ENCODE peak calls at places on chromosomes 4 and X, in four cellular contexts. Y is M059J, N is tibial nerve, T is ecto neural progenitor cell. D is an unnamed sample.

GRCh38 chr4:99144070-99144469 is at the start of gene ADH4:
- DNase-seq in Y (no peak), N (no peak), T (no peak), D (no peak)

GRCh38 chrX:18885317-18886004 is 98.5 kb downstream of the PHKA2 start:
- DNase-seq in Y (peak; percentile 20), N (no peak), T (no peak), D (no peak)

GRCh38 chrX:47662144-47662657 is 3.2 kb upstream of the UXT start:
- DNase-seq in Y (peak; percentile 82), N (no peak), T (no peak), D (no peak)

GRCh38 chr4:113840850-113841249 is 79.3 kb upstream of the CAMK2D start:
- DNase-seq in Y (no peak), N (no peak), T (no peak), D (no peak)

GRCh38 chrX:103413981-103414380 is 37.6 kb downstream of the BEX3 start:
- DNase-seq in Y (no peak), N (no peak), T (no peak), D (no peak)

GRCh38 chr4:7987148-7987989 is 47.7 kb upstream of the AFAP1 start:
- DNase-seq in Y (peak; percentile 66), N (peak; percentile 64), T (peak; percentile 83), D (peak; percentile 83)

GRCh38 chr4:177367336-177367735 is 57.7 kb downstream of the NEIL3 start:
- DNase-seq in Y (peak; percentile 11), N (no peak), T (no peak), D (no peak)

GRCh38 chrX:85963736-85964135 is 83.6 kb downstream of the CHM start:
- DNase-seq in Y (peak; percentile 62), N (no peak), T (no peak), D (no peak)

GRCh38 chrX:72392816-72393800 is 87.4 kb upstream of the CITED1 start:
- DNase-seq in Y (no peak), N (no peak), T (no peak), D (no peak)

GRCh38 chr4:108535757-108536156 is 84.6 kb upstream of the RPL34 start:
- DNase-seq in Y (no peak), N (no peak), T (no peak), D (no peak)

GRCh38 chr4:71125137-71125536 is 131.7 kb downstream of the DCK start:
- DNase-seq in Y (no peak), N (no peak), T (no peak), D (no peak)

GRCh38 chr4:85005865-85006377 is 39.4 kb upstream of the WDFY3 start:
- DNase-seq in Y (peak; percentile 90), N (no peak), T (no peak), D (no peak)

GRCh38 chr4:659851-660250 is 14.2 kb downstream of the ATP5ME start:
- DNase-seq in Y (no peak), N (no peak), T (no peak), D (no peak)

GRCh38 chrX:72305286-72306084 is at the start of gene CITED1:
- DNase-seq in Y (peak; percentile 24), N (no peak), T (peak; percentile 49), D (peak; percentile 40)